ENCODE peak calls at places on chromosome 2, in four cellular contexts. One of them, this sample, is unnamed.

GRCh38 chr2:163752252-163752651 is 16.4 kb upstream of the FIGN start:
- DNase-seq in HCT116: no peak
- DNase-seq in lower lobe of right lung: no peak
- DNase-seq in cardiac fibroblast: no peak
- DNase-seq in this sample: peak

GRCh38 chr2:28545590-28546195 is 49.8 kb downstream of the PLB1 start:
- DNase-seq in HCT116: no peak
- DNase-seq in lower lobe of right lung: no peak
- DNase-seq in cardiac fibroblast: no peak
- DNase-seq in this sample: peak

GRCh38 chr2:102187191-102188150 is 648 bp downstream of the IL1RL2 start:
- DNase-seq in HCT116: no peak
- DNase-seq in lower lobe of right lung: peak
- DNase-seq in cardiac fibroblast: peak
- DNase-seq in this sample: peak

GRCh38 chr2:176729706-176730569 is 460.7 kb downstream of the MTX2 start:
- DNase-seq in HCT116: no peak
- DNase-seq in lower lobe of right lung: no peak
- DNase-seq in cardiac fibroblast: peak
- DNase-seq in this sample: no peak

GRCh38 chr2:234026111-234026510 is 24.4 kb upstream of the SPP2 start:
- DNase-seq in HCT116: no peak
- DNase-seq in lower lobe of right lung: no peak
- DNase-seq in cardiac fibroblast: no peak
- DNase-seq in this sample: no peak

GRCh38 chr2:172943992-172944793 is 131.5 kb upstream of the MAP3K20 start:
- DNase-seq in HCT116: no peak
- DNase-seq in lower lobe of right lung: no peak
- DNase-seq in cardiac fibroblast: no peak
- DNase-seq in this sample: no peak

GRCh38 chr2:142041996-142042395 is 88.8 kb downstream of the LRP1B start:
- DNase-seq in HCT116: no peak
- DNase-seq in lower lobe of right lung: no peak
- DNase-seq in cardiac fibroblast: no peak
- DNase-seq in this sample: no peak

GRCh38 chr2:233288663-233289062 is 19.0 kb upstream of the SAG start:
- DNase-seq in HCT116: no peak
- DNase-seq in lower lobe of right lung: no peak
- DNase-seq in cardiac fibroblast: no peak
- DNase-seq in this sample: no peak

GRCh38 chr2:204749319-204749718 is 204.0 kb downstream of the PARD3B start:
- DNase-seq in HCT116: no peak
- DNase-seq in lower lobe of right lung: no peak
- DNase-seq in cardiac fibroblast: peak
- DNase-seq in this sample: peak

GRCh38 chr2:158458617-158458920 is 1.8 kb downstream of the PKP4 start:
- DNase-seq in HCT116: no peak
- DNase-seq in lower lobe of right lung: no peak
- DNase-seq in cardiac fibroblast: peak
- DNase-seq in this sample: no peak

GRCh38 chr2:222594679-222595078 is 61.2 kb downstream of the FARSB start:
- DNase-seq in HCT116: no peak
- DNase-seq in lower lobe of right lung: no peak
- DNase-seq in cardiac fibroblast: peak
- DNase-seq in this sample: peak

GRCh38 chr2:21181957-21182356 is 58.2 kb downstream of the TDRD15 start:
- DNase-seq in HCT116: no peak
- DNase-seq in lower lobe of right lung: no peak
- DNase-seq in cardiac fibroblast: no peak
- DNase-seq in this sample: no peak

GRCh38 chr2:21175895-21176646 is 52.3 kb downstream of the TDRD15 start:
- DNase-seq in HCT116: no peak
- DNase-seq in lower lobe of right lung: no peak
- DNase-seq in cardiac fibroblast: no peak
- DNase-seq in this sample: no peak
- TF ChIP-seq CTCF in HCT116: no peak
- TF ChIP-seq CTCF in lower lobe of right lung: peak
- TF ChIP-seq CTCF in cardiac fibroblast: no peak
- TF ChIP-seq CTCF in this sample: no peak

DNA sequence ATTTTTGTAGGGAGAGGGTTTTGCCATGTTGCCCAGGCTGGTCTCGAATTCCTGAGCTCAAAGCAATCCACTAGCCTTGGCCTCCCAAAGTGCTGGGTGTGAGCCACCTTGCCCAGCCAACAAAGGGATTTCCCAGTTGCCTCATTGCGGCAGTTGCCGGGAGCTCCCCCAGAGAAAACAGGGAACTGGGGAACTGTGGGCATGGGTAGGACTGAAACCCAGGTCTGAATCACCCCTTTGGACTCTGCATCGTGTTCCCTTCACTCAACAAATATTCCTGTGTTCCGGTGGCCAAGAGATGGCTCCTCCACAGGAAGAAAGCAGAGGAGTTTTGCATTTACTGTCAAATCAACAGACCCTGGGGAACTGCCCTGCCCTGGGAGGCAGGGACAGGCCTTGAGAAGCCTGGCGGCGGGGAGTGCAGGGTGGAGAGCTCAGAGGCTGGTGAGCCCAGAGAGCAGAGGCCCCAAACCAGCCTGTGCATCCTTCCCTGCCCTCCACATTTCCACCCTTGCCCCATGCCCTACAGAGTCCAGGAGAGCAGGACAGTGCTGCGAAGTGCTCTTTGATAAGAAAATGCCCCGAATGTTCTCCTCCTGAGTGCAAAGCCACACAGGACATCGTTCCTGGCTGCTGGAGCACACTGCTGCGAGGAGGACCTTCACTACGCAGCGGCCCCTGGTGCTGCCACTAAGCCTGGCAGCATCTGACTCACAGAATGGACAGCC is 24.9 kb downstream of the MYO7B start:
- DNase-seq in HCT116: no peak
- DNase-seq in lower lobe of right lung: no peak
- DNase-seq in cardiac fibroblast: no peak
- DNase-seq in this sample: no peak
- TF ChIP-seq CTCF in HCT116: no peak
- TF ChIP-seq CTCF in lower lobe of right lung: no peak
- TF ChIP-seq CTCF in cardiac fibroblast: peak
- TF ChIP-seq CTCF in this sample: no peak

DNA sequence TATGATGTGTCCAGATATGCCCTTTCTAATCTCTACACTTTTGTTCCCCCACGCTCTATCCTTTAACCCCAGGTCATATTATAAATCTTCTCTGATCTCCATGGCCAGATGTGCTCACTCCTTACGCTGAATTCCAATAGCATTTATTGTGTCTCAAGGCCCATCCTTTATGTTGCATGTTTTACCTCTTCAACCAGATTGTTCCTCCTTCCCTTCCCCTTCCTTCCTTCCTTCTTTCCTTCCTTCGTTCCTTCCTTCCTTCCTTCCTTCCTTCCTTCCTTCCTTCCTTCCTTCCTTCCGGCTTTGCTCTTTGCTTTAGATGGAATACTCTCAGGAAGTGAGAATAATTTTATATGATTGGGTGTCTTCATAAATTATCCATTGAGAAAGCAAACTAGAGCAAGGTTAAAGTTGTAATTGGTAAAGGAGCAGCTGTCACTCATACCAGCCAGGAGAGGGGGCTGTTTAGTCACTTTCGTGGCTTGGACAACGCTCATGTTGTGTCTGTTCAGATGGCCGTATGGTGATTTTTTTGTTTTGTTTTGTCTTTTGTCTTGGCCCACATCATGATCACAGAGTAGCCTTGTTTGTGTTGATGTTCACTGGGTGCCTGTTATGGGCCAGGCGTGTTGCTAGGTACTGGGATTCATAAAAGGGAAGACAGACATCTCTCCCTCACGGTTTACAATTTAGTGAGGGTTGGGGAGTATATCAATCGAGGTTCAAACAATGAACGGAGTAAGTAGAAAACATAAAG is 68.0 kb downstream of the DAW1 start:
- DNase-seq in HCT116: peak
- DNase-seq in lower lobe of right lung: no peak
- DNase-seq in cardiac fibroblast: peak
- DNase-seq in this sample: peak
- TF ChIP-seq CTCF in HCT116: peak
- TF ChIP-seq CTCF in lower lobe of right lung: peak
- TF ChIP-seq CTCF in cardiac fibroblast: peak
- TF ChIP-seq CTCF in this sample: no peak

GRCh38 chr2:20627712-20628380 is 23.1 kb downstream of the HS1BP3 start:
- DNase-seq in HCT116: no peak
- DNase-seq in lower lobe of right lung: peak
- DNase-seq in cardiac fibroblast: no peak
- DNase-seq in this sample: no peak

GRCh38 chr2:20625491-20625919 is 25.4 kb downstream of the HS1BP3 start:
- DNase-seq in HCT116: no peak
- DNase-seq in lower lobe of right lung: peak
- DNase-seq in cardiac fibroblast: no peak
- DNase-seq in this sample: no peak

GRCh38 chr2:20624884-20625485 is 25.9 kb downstream of the HS1BP3 start:
- DNase-seq in HCT116: no peak
- DNase-seq in lower lobe of right lung: peak
- DNase-seq in cardiac fibroblast: no peak
- DNase-seq in this sample: no peak

GRCh38 chr2:20626698-20627471 is 24.0 kb downstream of the HS1BP3 start:
- DNase-seq in HCT116: no peak
- DNase-seq in lower lobe of right lung: peak
- DNase-seq in cardiac fibroblast: no peak
- DNase-seq in this sample: no peak

DNA sequence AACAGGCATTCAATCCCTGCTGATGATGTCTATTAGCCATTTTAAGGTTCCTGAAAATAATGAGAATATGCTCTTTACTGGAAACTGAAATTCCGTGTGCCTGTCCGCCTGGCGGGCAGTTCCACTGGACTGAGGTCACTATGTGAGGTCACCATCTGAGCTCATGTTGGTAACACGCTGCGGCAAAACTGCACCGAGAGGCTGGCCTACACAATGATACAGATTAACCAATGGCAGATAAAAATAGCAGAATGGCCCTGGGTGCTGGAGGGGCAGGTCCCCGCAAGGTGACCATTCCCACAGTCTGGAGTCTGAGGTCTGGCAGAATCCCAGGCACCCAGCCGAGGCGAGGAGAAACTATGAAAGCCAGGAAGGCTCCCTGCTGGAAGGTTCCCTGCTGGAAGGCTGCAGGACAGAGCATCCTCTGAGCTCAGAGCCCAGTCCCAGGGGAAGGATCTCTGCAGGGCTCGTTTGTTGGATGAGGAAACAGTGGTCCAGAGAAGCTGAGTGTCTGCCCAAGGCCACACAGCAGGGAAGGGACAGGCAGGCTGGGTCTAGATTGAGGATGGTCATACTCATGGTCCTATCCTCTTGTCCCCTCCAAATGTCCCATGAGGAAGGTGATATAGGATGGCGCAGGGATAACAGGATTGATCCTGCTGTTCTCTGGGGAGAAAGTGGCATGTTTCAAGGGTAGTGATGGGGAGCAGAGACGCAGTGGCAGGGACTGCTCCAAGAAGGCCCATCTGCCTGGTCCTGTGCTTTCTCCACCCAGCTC is 24.8 kb downstream of the HS1BP3 start:
- DNase-seq in HCT116: no peak
- DNase-seq in lower lobe of right lung: peak
- DNase-seq in cardiac fibroblast: no peak
- DNase-seq in this sample: no peak
- TF ChIP-seq CTCF in HCT116: no peak
- TF ChIP-seq CTCF in lower lobe of right lung: peak
- TF ChIP-seq CTCF in cardiac fibroblast: peak
- TF ChIP-seq CTCF in this sample: no peak

GRCh38 chr2:8525582-8526402 is 156.1 kb upstream of the ID2 start:
- DNase-seq in HCT116: no peak
- DNase-seq in lower lobe of right lung: peak
- DNase-seq in cardiac fibroblast: peak
- DNase-seq in this sample: peak
- TF ChIP-seq CTCF in HCT116: no peak
- TF ChIP-seq CTCF in lower lobe of right lung: peak
- TF ChIP-seq CTCF in cardiac fibroblast: no peak
- TF ChIP-seq CTCF in this sample: no peak

DNA sequence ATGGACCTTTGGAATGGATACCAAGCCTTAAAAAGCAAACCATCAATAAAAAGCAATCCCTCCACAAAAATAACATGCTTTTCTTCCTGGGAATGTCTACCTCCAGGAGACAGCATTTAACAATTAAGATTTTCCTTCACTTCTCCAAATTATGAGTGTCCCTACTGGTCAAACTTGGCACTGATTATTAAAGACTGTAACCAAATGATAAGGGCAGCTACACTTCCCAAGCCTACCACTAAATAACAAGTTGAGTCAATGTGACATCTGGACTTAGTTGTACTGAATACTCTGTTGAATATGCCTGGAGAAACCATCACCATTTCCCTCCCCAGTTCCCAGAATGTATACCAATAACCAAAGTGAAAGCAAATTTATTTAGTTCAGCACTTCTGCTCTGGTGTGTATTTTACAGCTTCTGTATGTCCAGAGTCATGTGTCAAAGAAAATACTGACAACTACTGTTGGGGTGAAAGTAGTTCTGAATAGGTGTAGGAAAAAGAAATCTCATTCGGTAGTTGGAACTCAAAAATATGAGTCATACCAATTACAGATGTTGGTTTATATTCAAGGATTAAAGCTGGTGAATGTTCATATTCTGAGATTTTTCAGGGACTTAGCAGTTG is 1291.7 kb upstream of the GYPC start:
- DNase-seq in HCT116: no peak
- DNase-seq in lower lobe of right lung: no peak
- DNase-seq in cardiac fibroblast: no peak
- DNase-seq in this sample: no peak
- TF ChIP-seq CTCF in HCT116: no peak
- TF ChIP-seq CTCF in lower lobe of right lung: no peak
- TF ChIP-seq CTCF in cardiac fibroblast: no peak
- TF ChIP-seq CTCF in this sample: no peak

DNA sequence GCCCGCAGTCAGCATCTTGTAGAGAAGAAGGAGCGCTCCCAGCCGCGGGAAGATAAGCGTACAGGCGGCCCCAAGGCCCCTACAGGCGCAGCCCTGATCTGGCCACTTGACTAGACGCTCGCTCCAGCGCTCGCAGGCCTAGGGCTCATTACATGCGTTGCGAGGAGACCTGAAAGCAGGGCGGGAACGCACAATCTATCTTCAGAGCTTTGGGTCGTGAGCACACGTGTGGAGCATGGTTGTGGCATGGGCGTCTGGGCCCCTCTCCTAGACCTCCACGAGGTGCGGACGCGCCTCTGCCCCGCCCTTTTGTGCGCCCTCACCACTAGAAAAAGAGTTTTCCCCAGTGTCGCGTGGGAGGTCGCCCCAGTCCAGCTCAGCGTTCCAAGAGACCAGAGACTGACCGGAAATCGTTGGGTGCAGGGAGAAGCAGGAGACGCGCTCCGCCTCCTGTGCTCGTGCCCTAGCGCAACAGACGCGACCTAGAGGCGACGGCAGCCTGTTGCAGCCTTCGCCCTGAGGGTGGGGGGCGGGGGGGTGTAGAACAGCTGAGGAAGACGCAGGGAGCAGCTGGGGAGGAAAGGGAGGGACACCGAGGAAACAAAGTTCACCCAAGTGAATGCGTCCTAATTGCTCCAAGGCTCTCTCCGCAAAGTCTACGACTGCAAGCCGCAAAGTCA is 12.6 kb downstream of the NR4A2 start:
- DNase-seq in HCT116: no peak
- DNase-seq in lower lobe of right lung: peak
- DNase-seq in cardiac fibroblast: no peak
- DNase-seq in this sample: no peak
- TF ChIP-seq CTCF in HCT116: no peak
- TF ChIP-seq CTCF in lower lobe of right lung: peak
- TF ChIP-seq CTCF in cardiac fibroblast: peak
- TF ChIP-seq CTCF in this sample: no peak

This sample was measured in RWPE1.